ENCODE peak calls at places on chromosomes 7 and 10, in five cellular contexts. One of them, this sample, is unnamed.

GRCh38 chr10:51524041-51524440 is 175.4 kb downstream of the CSTF2T start:
- DNase-seq in NCI-H1105 treated with DMSO at 0.1 percent for 48 hours: no peak
- DNase-seq in left ventricle myocardium superior: no peak
- DNase-seq in HEK293T: no peak
- DNase-seq in GM12878: no peak
- DNase-seq in this sample: no peak

GRCh38 chr10:69467928-69468770 is 16.9 kb downstream of the TSPAN15 start:
- DNase-seq in NCI-H1105 treated with DMSO at 0.1 percent for 48 hours: no peak
- DNase-seq in left ventricle myocardium superior: peak; percentile 38
- DNase-seq in HEK293T: no peak
- DNase-seq in GM12878: no peak
- DNase-seq in this sample: no peak

GRCh38 chr10:130905921-130906320 is 405.6 kb downstream of the TCERG1L start:
- DNase-seq in NCI-H1105 treated with DMSO at 0.1 percent for 48 hours: no peak
- DNase-seq in left ventricle myocardium superior: no peak
- DNase-seq in HEK293T: no peak
- DNase-seq in GM12878: no peak
- DNase-seq in this sample: no peak

GRCh38 chr10:126908729-126909526 is 3.7 kb downstream of the DOCK1 start:
- DNase-seq in NCI-H1105 treated with DMSO at 0.1 percent for 48 hours: no peak
- DNase-seq in left ventricle myocardium superior: no peak
- DNase-seq in HEK293T: no peak
- DNase-seq in GM12878: no peak
- DNase-seq in this sample: no peak

GRCh38 chr10:44882146-44882720 is 28.9 kb upstream of the TMEM72 start:
- DNase-seq in NCI-H1105 treated with DMSO at 0.1 percent for 48 hours: no peak
- DNase-seq in left ventricle myocardium superior: no peak
- DNase-seq in HEK293T: no peak
- DNase-seq in GM12878: no peak
- DNase-seq in this sample: no peak

GRCh38 chr7:20033621-20034200 is 183.5 kb downstream of the MACC1 start:
- DNase-seq in NCI-H1105 treated with DMSO at 0.1 percent for 48 hours: no peak
- DNase-seq in left ventricle myocardium superior: no peak
- DNase-seq in HEK293T: no peak
- DNase-seq in GM12878: no peak
- DNase-seq in this sample: no peak

GRCh38 chr10:112981553-112981952 is 31.5 kb downstream of the TCF7L2 start:
- DNase-seq in NCI-H1105 treated with DMSO at 0.1 percent for 48 hours: no peak
- DNase-seq in left ventricle myocardium superior: no peak
- DNase-seq in HEK293T: no peak
- DNase-seq in GM12878: peak; percentile 89
- DNase-seq in this sample: no peak

GRCh38 chr10:122468923-122469781 is 7.8 kb downstream of the HTRA1 start:
- DNase-seq in NCI-H1105 treated with DMSO at 0.1 percent for 48 hours: no peak
- DNase-seq in left ventricle myocardium superior: no peak
- DNase-seq in HEK293T: no peak
- DNase-seq in GM12878: no peak
- DNase-seq in this sample: no peak

GRCh38 chr7:1994931-1995330 is 237.8 kb downstream of the MAD1L1 start:
- DNase-seq in NCI-H1105 treated with DMSO at 0.1 percent for 48 hours: no peak
- DNase-seq in left ventricle myocardium superior: no peak
- DNase-seq in HEK293T: no peak
- DNase-seq in GM12878: no peak
- DNase-seq in this sample: no peak

GRCh38 chr7:1537631-1538412 is 7.3 kb downstream of the MAFK start:
- DNase-seq in NCI-H1105 treated with DMSO at 0.1 percent for 48 hours: peak; percentile 57
- DNase-seq in left ventricle myocardium superior: peak; percentile 92
- DNase-seq in HEK293T: peak; percentile 46
- DNase-seq in GM12878: no peak
- DNase-seq in this sample: peak; percentile 71

GRCh38 chr7:41437257-41438196 is 265.4 kb downstream of the INHBA start:
- DNase-seq in NCI-H1105 treated with DMSO at 0.1 percent for 48 hours: no peak
- DNase-seq in left ventricle myocardium superior: no peak
- DNase-seq in HEK293T: no peak
- DNase-seq in GM12878: no peak
- DNase-seq in this sample: no peak

GRCh38 chr7:156005202-156005821 is 193.0 kb upstream of the SHH start:
- DNase-seq in NCI-H1105 treated with DMSO at 0.1 percent for 48 hours: no peak
- DNase-seq in left ventricle myocardium superior: no peak
- DNase-seq in HEK293T: no peak
- DNase-seq in GM12878: no peak
- DNase-seq in this sample: no peak

GRCh38 chr7:74454948-74455804 is 1.5 kb downstream of the GTF2IRD1 start:
- DNase-seq in NCI-H1105 treated with DMSO at 0.1 percent for 48 hours: no peak
- DNase-seq in left ventricle myocardium superior: peak; percentile 81
- DNase-seq in HEK293T: no peak
- DNase-seq in GM12878: no peak
- DNase-seq in this sample: no peak

GRCh38 chr10:93462881-93463280 is 19.3 kb downstream of the MYOF start:
- DNase-seq in NCI-H1105 treated with DMSO at 0.1 percent for 48 hours: no peak
- DNase-seq in left ventricle myocardium superior: no peak
- DNase-seq in HEK293T: no peak
- DNase-seq in GM12878: peak; percentile 23
- DNase-seq in this sample: no peak

GRCh38 chr7:158650821-158651225 is 53.8 kb downstream of the NCAPG2 start:
- DNase-seq in NCI-H1105 treated with DMSO at 0.1 percent for 48 hours: no peak
- DNase-seq in left ventricle myocardium superior: no peak
- DNase-seq in HEK293T: no peak
- DNase-seq in GM12878: no peak
- DNase-seq in this sample: no peak

GRCh38 chr10:30037620-30038336 is 21.6 kb downstream of the JCAD start:
- DNase-seq in NCI-H1105 treated with DMSO at 0.1 percent for 48 hours: no peak
- DNase-seq in left ventricle myocardium superior: no peak
- DNase-seq in HEK293T: no peak
- DNase-seq in GM12878: no peak
- DNase-seq in this sample: no peak

GRCh38 chr7:32892521-32893224 is 1.1 kb upstream of the KBTBD2 start:
- DNase-seq in NCI-H1105 treated with DMSO at 0.1 percent for 48 hours: peak; percentile 72
- DNase-seq in left ventricle myocardium superior: peak; percentile 65
- DNase-seq in HEK293T: peak; percentile 25
- DNase-seq in GM12878: no peak
- DNase-seq in this sample: peak; percentile 46

GRCh38 chr10:52335665-52336064 is 21.6 kb downstream of the DKK1 start:
- DNase-seq in NCI-H1105 treated with DMSO at 0.1 percent for 48 hours: no peak
- DNase-seq in left ventricle myocardium superior: no peak
- DNase-seq in HEK293T: no peak
- DNase-seq in GM12878: no peak
- DNase-seq in this sample: no peak

GRCh38 chr7:44772867-44773266 is 23.6 kb upstream of the PPIA start:
- DNase-seq in NCI-H1105 treated with DMSO at 0.1 percent for 48 hours: no peak
- DNase-seq in left ventricle myocardium superior: no peak
- DNase-seq in HEK293T: no peak
- DNase-seq in GM12878: no peak
- DNase-seq in this sample: no peak

GRCh38 chr10:97267671-97268070 is 24.8 kb downstream of the ARHGAP19 start:
- DNase-seq in NCI-H1105 treated with DMSO at 0.1 percent for 48 hours: no peak
- DNase-seq in left ventricle myocardium superior: no peak
- DNase-seq in HEK293T: no peak
- DNase-seq in GM12878: no peak
- DNase-seq in this sample: no peak

GRCh38 chr7:111663771-111664170 is 101.5 kb upstream of the IMMP2L start:
- DNase-seq in NCI-H1105 treated with DMSO at 0.1 percent for 48 hours: no peak
- DNase-seq in left ventricle myocardium superior: no peak
- DNase-seq in HEK293T: no peak
- DNase-seq in GM12878: no peak
- DNase-seq in this sample: no peak

GRCh38 chr10:76902949-76903348 is 734.7 kb downstream of the KCNMA1 start:
- DNase-seq in NCI-H1105 treated with DMSO at 0.1 percent for 48 hours: no peak
- DNase-seq in left ventricle myocardium superior: peak; percentile 80
- DNase-seq in HEK293T: peak; percentile 64
- DNase-seq in GM12878: no peak
- DNase-seq in this sample: peak; percentile 72

GRCh38 chr10:100370976-100371706 is 24.1 kb downstream of the SCD start:
- DNase-seq in NCI-H1105 treated with DMSO at 0.1 percent for 48 hours: no peak
- DNase-seq in left ventricle myocardium superior: peak; percentile 83
- DNase-seq in HEK293T: peak; percentile 53
- DNase-seq in GM12878: peak; percentile 34
- DNase-seq in this sample: peak; percentile 70

GRCh38 chr7:73960548-73960947 is 67.4 kb upstream of the ELN start:
- DNase-seq in NCI-H1105 treated with DMSO at 0.1 percent for 48 hours: no peak
- DNase-seq in left ventricle myocardium superior: no peak
- DNase-seq in HEK293T: no peak
- DNase-seq in GM12878: no peak
- DNase-seq in this sample: no peak

GRCh38 chr7:155878674-155879073 is 66.4 kb upstream of the SHH start:
- DNase-seq in NCI-H1105 treated with DMSO at 0.1 percent for 48 hours: no peak
- DNase-seq in left ventricle myocardium superior: no peak
- DNase-seq in HEK293T: no peak
- DNase-seq in GM12878: no peak
- DNase-seq in this sample: no peak

GRCh38 chr10:10092581-10092980 is 925.1 kb upstream of the CELF2 start:
- DNase-seq in NCI-H1105 treated with DMSO at 0.1 percent for 48 hours: no peak
- DNase-seq in left ventricle myocardium superior: peak; percentile 49
- DNase-seq in HEK293T: no peak
- DNase-seq in GM12878: no peak
- DNase-seq in this sample: peak; percentile 48

GRCh38 chr7:117538053-117538452 is 58.2 kb downstream of the CFTR start:
- DNase-seq in NCI-H1105 treated with DMSO at 0.1 percent for 48 hours: no peak
- DNase-seq in left ventricle myocardium superior: no peak
- DNase-seq in HEK293T: no peak
- DNase-seq in GM12878: no peak
- DNase-seq in this sample: no peak

GRCh38 chr7:24024689-24025088 is 259.3 kb upstream of the NPY start:
- DNase-seq in NCI-H1105 treated with DMSO at 0.1 percent for 48 hours: no peak
- DNase-seq in left ventricle myocardium superior: no peak
- DNase-seq in HEK293T: no peak
- DNase-seq in GM12878: no peak
- DNase-seq in this sample: no peak

GRCh38 chr10:51900180-51900579 is 200.8 kb upstream of the CSTF2T start:
- DNase-seq in NCI-H1105 treated with DMSO at 0.1 percent for 48 hours: no peak
- DNase-seq in left ventricle myocardium superior: no peak
- DNase-seq in HEK293T: no peak
- DNase-seq in GM12878: no peak
- DNase-seq in this sample: no peak

GRCh38 chr7:98880485-98880884 is 2.2 kb downstream of the TRRAP start:
- DNase-seq in NCI-H1105 treated with DMSO at 0.1 percent for 48 hours: no peak
- DNase-seq in left ventricle myocardium superior: no peak
- DNase-seq in HEK293T: no peak
- DNase-seq in GM12878: no peak
- DNase-seq in this sample: no peak

GRCh38 chr10:92290076-92290836 is 622 bp downstream of the CPEB3 start:
- DNase-seq in NCI-H1105 treated with DMSO at 0.1 percent for 48 hours: peak; percentile 41
- DNase-seq in left ventricle myocardium superior: no peak
- DNase-seq in HEK293T: peak; percentile 45
- DNase-seq in GM12878: no peak
- DNase-seq in this sample: peak; percentile 36

GRCh38 chr10:97336942-97337719 is 2.6 kb upstream of the FRAT2 start:
- DNase-seq in NCI-H1105 treated with DMSO at 0.1 percent for 48 hours: peak; percentile 24
- DNase-seq in left ventricle myocardium superior: no peak
- DNase-seq in HEK293T: no peak
- DNase-seq in GM12878: no peak
- DNase-seq in this sample: peak; percentile 31

GRCh38 chr7:100611983-100612729 is at the start of gene MOSPD3:
- DNase-seq in NCI-H1105 treated with DMSO at 0.1 percent for 48 hours: peak; percentile 99
- DNase-seq in left ventricle myocardium superior: peak; percentile 98
- DNase-seq in HEK293T: peak; percentile 97
- DNase-seq in GM12878: peak; percentile 99
- DNase-seq in this sample: peak; percentile 99

This sample was measured in glutamatergic neuron.